ENCODE peak calls at places on chromosomes 16 and 17, in four cellular contexts. G is nucleus accumbens; I is type B pancreatic cell; N is stimulated activated CD4-positive, alpha-beta T cell treated with anti-CD3 and anti-CD28 coated beads, Interleukin-12 subunit alpha, Interleukin-12 subunit beta, amount 100 ng/mL, for 24 hours. F is an unnamed sample.

GRCh38 chr17:74230896-74231295 is 17.5 kb downstream of the TTYH2 start:
- DNase-seq in G (no peak), I (no peak), N (no peak), F (no peak)

GRCh38 chr16:21223787-21224186 is 9.7 kb upstream of the ANKS4B start:
- DNase-seq in G (no peak), I (no peak), N (no peak), F (no peak)

GRCh38 chr17:73575470-73576235 is 68.6 kb downstream of the SDK2 start:
- DNase-seq in G (no peak), I (no peak), N (no peak), F (no peak)

GRCh38 chr16:2828521-2828840 is 1.6 kb upstream of the ZG16B start:
- DNase-seq in G (no peak), I (no peak), N (no peak), F (no peak)

GRCh38 chr16:83305092-83305491 is 502.7 kb upstream of the HSBP1 start:
- DNase-seq in G (no peak), I (no peak), N (no peak), F (peak; percentile 81)

GRCh38 chr17:71975331-71975801 is 145.5 kb upstream of the SOX9 start:
- DNase-seq in G (no peak), I (no peak), N (no peak), F (peak; percentile 70)

GRCh38 chr16:9176547-9177418 is 85.3 kb downstream of the HAPSTR1 start:
- DNase-seq in G (peak; percentile 25), I (no peak), N (no peak), F (no peak)

GRCh38 chr17:61017317-61018001 is 339.8 kb downstream of the BCAS3 start:
- DNase-seq in G (no peak), I (no peak), N (no peak), F (no peak)

GRCh38 chr17:78573955-78574354 is 3.2 kb downstream of the DNAH17 start:
- DNase-seq in G (no peak), I (no peak), N (no peak), F (no peak)

GRCh38 chr16:19227643-19228042 is 57.9 kb upstream of the CLEC19A start:
- DNase-seq in G (no peak), I (no peak), N (no peak), F (no peak)

GRCh38 chr16:30875881-30876791 is 17.7 kb downstream of the BCL7C start:
- DNase-seq in G (no peak), I (no peak), N (no peak), F (no peak)

GRCh38 chr17:83055911-83056582 is 23.4 kb upstream of the METRNL start:
- DNase-seq in G (no peak), I (no peak), N (no peak), F (peak; percentile 92)

GRCh38 chr16:16071631-16072244 is 122.3 kb downstream of the ABCC1 start:
- DNase-seq in G (no peak), I (no peak), N (no peak), F (peak; percentile 40)

GRCh38 chr17:64061157-64061898 is 40.9 kb upstream of the ICAM2 start:
- DNase-seq in G (no peak), I (no peak), N (peak; percentile 17), F (peak; percentile 50)

GRCh38 chr16:67548265-67549126 is 13.8 kb upstream of the CTCF start:
- DNase-seq in G (no peak), I (no peak), N (no peak), F (no peak)

GRCh38 chr17:35537569-35538209 is at the start of gene SLFN12L:
- DNase-seq in G (no peak), I (no peak), N (no peak), F (no peak)

GRCh38 chr17:17855334-17855725 is 18.5 kb upstream of the SREBF1 start:
- DNase-seq in G (no peak), I (no peak), N (no peak), F (no peak)

GRCh38 chr16:4246777-4247476 is 5.0 kb upstream of the SRL start:
- DNase-seq in G (no peak), I (no peak), N (no peak), F (no peak)